ENCODE peak calls at places on chromosome 11, in nine cellular contexts. One of them, this sample, is unnamed. For H3K36me3, the result is how much of the 10 kb centered on the place peaks cover.

GRCh38 chr11:124970925-124971324 is 16.9 kb downstream of the CCDC15 start:
- DNase-seq in uterus: no peak
- DNase-seq in Peyer's patch: no peak
- DNase-seq in tibial artery: no peak
- DNase-seq in brain microvascular endothelial cell: peak
- DNase-seq in body of pancreas: no peak
- DNase-seq in PC-3: peak
- DNase-seq in testis: no peak
- DNase-seq in BE2C: no peak
- DNase-seq in this sample: peak

GRCh38 chr11:112748713-112749481 is 212.3 kb upstream of the NCAM1 start:
- DNase-seq in uterus: peak
- DNase-seq in Peyer's patch: no peak
- DNase-seq in tibial artery: no peak
- DNase-seq in brain microvascular endothelial cell: no peak
- DNase-seq in body of pancreas: no peak
- DNase-seq in PC-3: no peak
- DNase-seq in testis: no peak
- DNase-seq in BE2C: peak
- DNase-seq in this sample: no peak

GRCh38 chr11:75593337-75593915 is 31.4 kb downstream of the SERPINH1 start:
- DNase-seq in uterus: no peak
- DNase-seq in Peyer's patch: no peak
- DNase-seq in tibial artery: no peak
- DNase-seq in brain microvascular endothelial cell: no peak
- DNase-seq in body of pancreas: no peak
- DNase-seq in PC-3: no peak
- DNase-seq in testis: no peak
- DNase-seq in BE2C: no peak
- DNase-seq in this sample: no peak

GRCh38 chr11:110219011-110219785 is 77.2 kb downstream of the RDX start:
- DNase-seq in uterus: no peak
- DNase-seq in Peyer's patch: no peak
- DNase-seq in tibial artery: no peak
- DNase-seq in brain microvascular endothelial cell: no peak
- DNase-seq in body of pancreas: no peak
- DNase-seq in PC-3: no peak
- DNase-seq in testis: no peak
- DNase-seq in BE2C: no peak
- DNase-seq in this sample: no peak

GRCh38 chr11:29093416-29093815 is 923.4 kb downstream of the KCNA4 start:
- DNase-seq in uterus: no peak
- DNase-seq in Peyer's patch: no peak
- DNase-seq in tibial artery: no peak
- DNase-seq in brain microvascular endothelial cell: no peak
- DNase-seq in body of pancreas: no peak
- DNase-seq in PC-3: peak
- DNase-seq in testis: no peak
- DNase-seq in BE2C: no peak
- DNase-seq in this sample: peak

GRCh38 chr11:23233075-23233474 is 372.8 kb upstream of the CCDC179 start:
- DNase-seq in uterus: no peak
- DNase-seq in Peyer's patch: no peak
- DNase-seq in tibial artery: no peak
- DNase-seq in brain microvascular endothelial cell: no peak
- DNase-seq in body of pancreas: no peak
- DNase-seq in PC-3: peak
- DNase-seq in testis: no peak
- DNase-seq in BE2C: no peak
- DNase-seq in this sample: peak

GRCh38 chr11:79308429-79308828 is 132.4 kb downstream of the TENM4 start:
- DNase-seq in uterus: no peak
- DNase-seq in Peyer's patch: no peak
- DNase-seq in tibial artery: no peak
- DNase-seq in brain microvascular endothelial cell: no peak
- DNase-seq in body of pancreas: no peak
- DNase-seq in PC-3: no peak
- DNase-seq in testis: no peak
- DNase-seq in BE2C: no peak
- DNase-seq in this sample: no peak

GRCh38 chr11:61725632-61726280 is 26.7 kb upstream of the MYRF start:
- DNase-seq in uterus: no peak
- DNase-seq in Peyer's patch: no peak
- DNase-seq in tibial artery: no peak
- DNase-seq in brain microvascular endothelial cell: peak
- DNase-seq in body of pancreas: no peak
- DNase-seq in PC-3: peak
- DNase-seq in testis: peak
- DNase-seq in BE2C: no peak
- DNase-seq in this sample: peak

GRCh38 chr11:16191852-16192240 is 164.5 kb downstream of the SOX6 start:
- DNase-seq in uterus: no peak
- DNase-seq in Peyer's patch: no peak
- DNase-seq in tibial artery: no peak
- DNase-seq in brain microvascular endothelial cell: no peak
- DNase-seq in body of pancreas: no peak
- DNase-seq in PC-3: no peak
- DNase-seq in testis: peak
- DNase-seq in BE2C: peak
- DNase-seq in this sample: no peak

GRCh38 chr11:16194566-16194965 is 161.8 kb downstream of the SOX6 start:
- DNase-seq in uterus: no peak
- DNase-seq in Peyer's patch: no peak
- DNase-seq in tibial artery: no peak
- DNase-seq in brain microvascular endothelial cell: no peak
- DNase-seq in body of pancreas: no peak
- DNase-seq in PC-3: no peak
- DNase-seq in testis: peak
- DNase-seq in BE2C: no peak
- DNase-seq in this sample: no peak

GRCh38 chr11:16193897-16194381 is 162.4 kb downstream of the SOX6 start:
- DNase-seq in uterus: no peak
- DNase-seq in Peyer's patch: no peak
- DNase-seq in tibial artery: no peak
- DNase-seq in brain microvascular endothelial cell: no peak
- DNase-seq in body of pancreas: no peak
- DNase-seq in PC-3: no peak
- DNase-seq in testis: no peak
- DNase-seq in BE2C: no peak
- DNase-seq in this sample: no peak

GRCh38 chr11:16195659-16196058 is 160.7 kb downstream of the SOX6 start:
- DNase-seq in uterus: no peak
- DNase-seq in Peyer's patch: no peak
- DNase-seq in tibial artery: no peak
- DNase-seq in brain microvascular endothelial cell: peak
- DNase-seq in body of pancreas: no peak
- DNase-seq in PC-3: peak
- DNase-seq in testis: no peak
- DNase-seq in BE2C: no peak
- DNase-seq in this sample: no peak

DNA sequence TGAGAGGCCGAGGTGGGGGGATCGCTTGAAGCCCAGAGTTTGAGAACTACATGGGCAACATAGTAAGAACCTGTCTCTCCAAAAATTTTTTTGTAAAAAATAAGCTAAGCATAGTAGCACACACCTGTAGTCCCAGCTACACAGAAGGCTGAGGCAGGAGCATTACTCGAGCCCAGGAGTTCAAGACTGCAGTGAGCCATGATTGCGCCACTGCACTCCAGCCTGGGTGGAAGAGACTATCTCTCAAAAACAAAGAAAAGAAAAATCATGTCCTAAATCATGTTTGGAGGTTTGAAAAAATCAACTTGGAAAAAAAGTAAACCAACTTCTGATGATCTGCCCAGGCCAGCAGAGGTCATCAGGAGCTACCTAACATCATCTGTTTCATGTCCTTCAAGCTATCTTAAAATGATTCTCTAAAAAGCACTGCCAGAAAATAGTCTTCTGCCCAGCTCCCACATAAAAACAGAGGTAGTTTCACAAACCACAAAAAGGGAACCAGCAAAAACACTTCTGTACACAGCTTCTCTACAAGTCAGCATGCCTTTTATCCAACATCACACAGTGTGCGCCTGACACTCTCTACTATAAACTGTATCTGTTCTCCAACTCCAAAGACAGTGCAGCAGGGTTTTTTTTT is 165.0 kb downstream of the SOX6 start:
- DNase-seq in uterus: no peak
- DNase-seq in Peyer's patch: no peak
- DNase-seq in tibial artery: no peak
- DNase-seq in brain microvascular endothelial cell: no peak
- DNase-seq in body of pancreas: no peak
- DNase-seq in PC-3: no peak
- DNase-seq in testis: peak
- DNase-seq in BE2C: no peak
- DNase-seq in this sample: no peak
- TF ChIP-seq CTCF in uterus: no peak
- TF ChIP-seq CTCF in Peyer's patch: peak
- TF ChIP-seq CTCF in tibial artery: no peak
- TF ChIP-seq CTCF in brain microvascular endothelial cell: no peak
- TF ChIP-seq CTCF in body of pancreas: peak
- TF ChIP-seq CTCF in PC-3: no peak
- TF ChIP-seq CTCF in testis: no peak
- TF ChIP-seq CTCF in BE2C: peak
- TF ChIP-seq CTCF in this sample: no peak

DNA sequence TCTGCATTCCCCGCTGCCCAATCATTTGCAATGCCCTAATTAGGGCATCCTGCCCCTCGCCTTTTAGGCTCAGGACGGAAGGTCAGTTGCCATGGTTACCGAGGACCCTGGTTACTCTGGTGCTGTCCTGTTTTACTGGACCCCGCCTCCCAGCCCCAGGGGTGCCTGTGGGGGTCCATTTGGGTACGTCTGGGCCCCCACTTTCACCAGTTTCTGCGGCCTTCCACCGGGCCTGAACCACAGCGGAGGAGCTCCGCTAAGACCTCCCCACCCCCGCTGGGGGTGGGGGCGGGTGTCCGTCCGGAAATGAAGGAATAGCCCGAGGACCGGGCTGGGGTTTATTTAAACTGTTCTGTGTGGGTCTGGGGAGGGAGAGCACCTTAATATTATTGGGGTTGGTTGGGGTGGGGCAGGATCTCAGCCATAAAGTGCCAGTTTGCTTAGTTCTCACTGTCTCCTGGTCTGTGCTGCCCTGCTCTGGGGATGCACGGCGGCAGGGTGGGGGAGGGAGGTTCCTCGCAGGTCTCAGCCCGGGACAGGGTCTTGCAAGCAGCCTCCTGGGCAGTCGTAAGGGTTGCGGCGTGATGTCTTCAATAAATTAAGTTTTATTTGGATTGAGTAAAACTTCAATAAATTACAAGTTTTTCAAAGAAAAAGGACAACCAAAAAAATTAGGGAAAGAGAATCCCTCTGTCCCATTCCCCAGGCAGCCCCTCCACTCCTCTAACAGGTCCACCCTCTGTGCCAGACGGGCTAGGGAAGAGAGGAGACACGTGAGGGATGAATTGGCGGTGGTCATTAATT is 5.3 kb downstream of the PHOX2A start:
- DNase-seq in uterus: no peak
- DNase-seq in Peyer's patch: no peak
- DNase-seq in tibial artery: no peak
- DNase-seq in brain microvascular endothelial cell: no peak
- DNase-seq in body of pancreas: no peak
- DNase-seq in PC-3: no peak
- DNase-seq in testis: no peak
- DNase-seq in BE2C: peak
- DNase-seq in this sample: no peak
- H3K4me3 ChIP-seq in uterus: no peak
- H3K4me3 ChIP-seq in Peyer's patch: peak
- H3K4me3 ChIP-seq in tibial artery: peak
- H3K4me3 ChIP-seq in brain microvascular endothelial cell: no peak
- H3K4me3 ChIP-seq in body of pancreas: no peak
- H3K4me3 ChIP-seq in PC-3: no peak
- H3K4me3 ChIP-seq in testis: peak
- H3K4me3 ChIP-seq in BE2C: peak
- H3K4me3 ChIP-seq in this sample: no peak

DNA sequence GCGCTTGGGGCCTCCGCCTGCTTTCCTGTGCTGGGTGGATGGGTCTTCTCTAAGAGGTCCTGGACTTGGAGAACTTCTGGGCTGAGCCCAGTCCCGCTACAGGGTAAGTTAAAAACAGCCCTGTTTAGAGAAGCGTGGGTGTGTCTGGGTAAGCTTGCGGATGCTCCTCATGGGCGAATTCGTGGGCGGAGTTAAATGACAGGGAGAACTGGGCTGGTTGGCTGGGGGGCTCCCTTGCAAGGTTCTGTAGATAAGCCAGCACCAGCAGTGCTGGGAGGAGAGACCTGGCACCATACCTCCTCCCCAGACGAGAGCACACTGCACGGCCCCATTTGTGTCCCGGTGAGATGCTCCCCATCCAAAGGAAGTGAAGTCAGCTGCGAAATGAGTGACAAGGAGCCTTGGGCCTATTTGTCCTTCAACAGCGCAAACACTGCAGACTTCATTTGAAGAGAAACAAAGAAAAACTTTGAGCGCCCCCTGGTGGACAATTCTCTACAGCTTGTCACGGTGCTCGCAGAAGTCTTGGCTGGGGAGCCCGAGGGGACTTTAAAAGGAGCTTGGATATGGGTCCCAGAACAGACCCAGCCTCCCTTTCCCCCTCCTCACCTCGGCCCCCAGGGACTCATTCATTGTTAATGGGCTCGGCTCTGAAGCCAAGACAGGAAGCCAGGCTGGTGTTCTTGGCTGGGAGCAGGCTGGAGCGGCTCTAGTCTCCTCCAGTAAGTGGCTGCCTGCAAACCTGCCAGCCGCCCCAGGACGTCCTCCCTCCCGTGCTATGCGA is 39.5 kb downstream of the TP53I11 start:
- DNase-seq in uterus: peak
- DNase-seq in Peyer's patch: peak
- DNase-seq in tibial artery: peak
- DNase-seq in brain microvascular endothelial cell: peak
- DNase-seq in body of pancreas: peak
- DNase-seq in PC-3: peak
- DNase-seq in testis: peak
- DNase-seq in BE2C: peak
- DNase-seq in this sample: peak
- H3K36me3 ChIP-seq in uterus: under half
- H3K36me3 ChIP-seq in Peyer's patch: under half
- H3K36me3 ChIP-seq in tibial artery: under half
- H3K36me3 ChIP-seq in brain microvascular endothelial cell: under half
- H3K36me3 ChIP-seq in body of pancreas: under half
- H3K36me3 ChIP-seq in PC-3: under half
- H3K36me3 ChIP-seq in testis: under half
- H3K36me3 ChIP-seq in BE2C: under half
- H3K36me3 ChIP-seq in this sample: under half

DNA sequence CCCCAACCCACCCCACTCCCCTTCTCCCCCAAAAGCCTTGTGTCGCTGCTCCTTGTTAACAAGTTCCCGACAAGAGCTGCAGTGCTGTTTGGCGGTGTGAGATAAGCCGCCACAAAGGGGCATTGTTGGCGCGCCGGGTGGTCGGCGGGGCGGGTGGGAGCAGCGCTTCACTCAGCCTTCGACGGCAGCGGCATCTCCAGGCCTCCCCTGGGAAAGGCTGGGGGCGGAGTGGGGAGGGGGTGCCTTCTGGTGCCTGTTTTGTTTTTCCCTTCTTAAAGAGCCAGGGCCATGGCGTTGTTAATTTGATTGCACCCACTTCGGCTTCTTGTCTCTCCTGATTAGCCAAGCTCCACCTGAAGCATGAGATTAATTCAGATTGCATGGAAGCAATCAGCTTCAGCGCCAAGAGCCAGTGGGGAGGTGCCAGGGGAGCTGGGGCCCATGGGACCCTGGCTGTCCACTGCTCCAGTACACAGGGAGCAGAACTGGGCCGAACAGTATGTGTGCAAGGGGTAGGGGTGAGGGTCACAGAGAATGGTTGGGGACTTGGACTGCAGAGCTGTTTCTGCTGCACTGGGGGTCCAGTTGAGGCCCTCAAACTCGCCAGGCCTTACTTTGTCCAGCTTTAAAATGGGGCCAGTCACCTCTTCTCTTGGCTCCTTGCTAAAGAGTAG is 165.1 kb downstream of the CEP164 start:
- DNase-seq in uterus: no peak
- DNase-seq in Peyer's patch: no peak
- DNase-seq in tibial artery: no peak
- DNase-seq in brain microvascular endothelial cell: no peak
- DNase-seq in body of pancreas: no peak
- DNase-seq in PC-3: no peak
- DNase-seq in testis: no peak
- DNase-seq in BE2C: peak
- DNase-seq in this sample: no peak
- TF ChIP-seq CTCF in uterus: no peak
- TF ChIP-seq CTCF in Peyer's patch: no peak
- TF ChIP-seq CTCF in tibial artery: no peak
- TF ChIP-seq CTCF in brain microvascular endothelial cell: no peak
- TF ChIP-seq CTCF in body of pancreas: no peak
- TF ChIP-seq CTCF in PC-3: no peak
- TF ChIP-seq CTCF in testis: no peak
- TF ChIP-seq CTCF in BE2C: no peak
- TF ChIP-seq CTCF in this sample: no peak